ENCODE peak calls at places on chromosomes 13 and 19, in four cellular contexts. W is CD8-positive, alpha-beta memory T cell; B is renal cortical epithelial cell; I is SK-MEL-5. K is an unnamed sample.

GRCh38 chr13:28358673-28359072 is 136.3 kb downstream of the FLT1 start:
- DNase-seq in W (no peak), B (no peak), I (no peak), K (no peak)

GRCh38 chr19:17883627-17884413 is 12.1 kb downstream of the SLC5A5 start:
- DNase-seq in W (no peak), B (no peak), I (no peak), K (no peak)

GRCh38 chr19:33376423-33376822 is 2.9 kb downstream of the CEBPG start:
- DNase-seq in W (no peak), B (peak), I (no peak), K (no peak)

GRCh38 chr19:35162471-35163326 is 8.2 kb downstream of the FXYD5 start:
- DNase-seq in W (no peak), B (no peak), I (no peak), K (no peak)

GRCh38 chr19:17220207-17220758 is 5.1 kb downstream of the USE1 start:
- DNase-seq in W (no peak), B (peak), I (no peak), K (no peak)

GRCh38 chr13:61880576-61881283 is 465.1 kb upstream of the PCDH20 start:
- DNase-seq in W (no peak), B (peak), I (peak), K (peak)

GRCh38 chr13:27921961-27922910 is 2.4 kb downstream of the PDX1 start:
- DNase-seq in W (no peak), B (no peak), I (no peak), K (no peak)

GRCh38 chr19:34391813-34392212 is 12.4 kb upstream of the PDCD2L start:
- DNase-seq in W (no peak), B (peak), I (no peak), K (no peak)

GRCh38 chr13:30868806-30869470 is 37.1 kb upstream of the MEDAG start:
- DNase-seq in W (no peak), B (no peak), I (no peak), K (no peak)

GRCh38 chr13:66778461-66778860 is 451.7 kb downstream of the PCDH9 start:
- DNase-seq in W (no peak), B (peak), I (no peak), K (no peak)

GRCh38 chr13:113429608-113429985 is 23.7 kb downstream of the ADPRHL1 start:
- DNase-seq in W (no peak), B (no peak), I (no peak), K (no peak)

GRCh38 chr13:85277753-85278152 is 521.5 kb downstream of the SLITRK6 start:
- DNase-seq in W (no peak), B (peak), I (no peak), K (no peak)

GRCh38 chr19:52189745-52190678 is at the start of gene PPP2R1A:
- DNase-seq in W (peak), B (peak), I (peak), K (peak)

GRCh38 chr13:113639661-113640262 is 18.2 kb downstream of the ATP4B start:
- DNase-seq in W (peak), B (no peak), I (no peak), K (no peak)

GRCh38 chr13:33375421-33375820 is 89.9 kb upstream of the STARD13 start:
- DNase-seq in W (no peak), B (no peak), I (no peak), K (no peak)

GRCh38 chr19:43455321-43456113 is 9.9 kb downstream of the LYPD3 start:
- DNase-seq in W (no peak), B (no peak), I (no peak), K (no peak)

GRCh38 chr13:69374036-69374435 is 733.6 kb upstream of the ATXN8OS start:
- DNase-seq in W (no peak), B (no peak), I (no peak), K (no peak)

GRCh38 chr13:113361406-113361805 is 2.5 kb downstream of the GRTP1 start:
- DNase-seq in W (no peak), B (no peak), I (no peak), K (no peak)

GRCh38 chr19:55178781-55179569 is 1.1 kb downstream of the SYT5 start:
- DNase-seq in W (peak), B (peak), I (peak), K (peak)

GRCh38 chr19:19427302-19427701 is 21.8 kb downstream of the GATAD2A start:
- DNase-seq in W (no peak), B (no peak), I (no peak), K (no peak)

GRCh38 chr13:48009298-48009697 is 8.2 kb upstream of the SUCLA2 start:
- DNase-seq in W (no peak), B (peak), I (no peak), K (no peak)

GRCh38 chr13:32660227-32660626 is 74.0 kb downstream of the PDS5B start:
- DNase-seq in W (no peak), B (peak), I (no peak), K (no peak)

GRCh38 chr13:23986619-23987018 is 89.3 kb upstream of the C1QTNF9B start:
- DNase-seq in W (no peak), B (no peak), I (peak), K (no peak)

GRCh38 chr19:39155114-39155700 is 29.6 kb downstream of the PAK4 start:
- DNase-seq in W (no peak), B (no peak), I (no peak), K (no peak)

GRCh38 chr19:7346488-7346971 is 2.2 kb upstream of the ARHGEF18 start:
- DNase-seq in W (no peak), B (no peak), I (no peak), K (no peak)

GRCh38 chr13:113651511-113652403 is 6.2 kb downstream of the ATP4B start:
- DNase-seq in W (no peak), B (no peak), I (no peak), K (no peak)

K was measured in Jurkat, Clone E6-1.